ENCODE peak calls at places on chromosomes 3 and 15, in ten cellular contexts. D is NB4, K is T-helper 17 cell, P is ecto neural progenitor cell, C is cardiac muscle cell, O is left ventricle myocardium inferior, E is AG08395, Y is putamen, R is GDM1, A is Peyer's patch. H is an unnamed sample.

GRCh38 chr15:48358229-48358641 is 27.0 kb downstream of the DUT start:
- DNase-seq in K (no peak), A (no peak), O (no peak), C (peak; percentile 18), R (no peak), D (peak; percentile 25), E (peak; percentile 45), P (no peak), Y (peak; percentile 8), H (no peak)

GRCh38 chr3:115623414-115623868 is at the start of gene GAP43:
- DNase-seq in P (peak; percentile 56), D (peak; percentile 4), O (peak; percentile 25), Y (peak; percentile 24), E (peak; percentile 70), K (no peak), C (peak; percentile 49), A (no peak), R (no peak), H (no peak)

GRCh38 chr15:87746333-87746732 is 510.2 kb downstream of the NTRK3 start:
- DNase-seq in A (no peak), P (no peak), K (no peak), C (no peak), Y (no peak), D (no peak), R (no peak), O (no peak), E (no peak), H (no peak)

GRCh38 chr3:52047295-52047960 is 8.9 kb downstream of the DUSP7 start:
- DNase-seq in R (no peak), K (no peak), D (no peak), E (no peak), O (no peak), P (no peak), C (no peak), A (no peak), Y (peak; percentile 97), H (no peak)

GRCh38 chr3:47961815-47962606 is 54.2 kb downstream of the MAP4 start:
- DNase-seq in O (no peak), K (no peak), Y (peak; percentile 13), A (no peak), D (peak; percentile 8), E (peak; percentile 10), C (no peak), P (no peak), R (no peak), H (no peak)

GRCh38 chr15:27674826-27675225 is 424.3 kb downstream of the OCA2 start:
- DNase-seq in O (no peak), P (no peak), C (no peak), E (no peak), R (no peak), K (no peak), Y (no peak), A (no peak), D (no peak), H (no peak)

GRCh38 chr3:39903253-39903652 is 93.8 kb downstream of the MYRIP start:
- DNase-seq in P (no peak), O (no peak), D (no peak), A (no peak), C (no peak), K (no peak), R (no peak), Y (no peak), E (no peak), H (no peak)

GRCh38 chr3:127744216-127744815 is 71.6 kb downstream of the ABTB1 start:
- DNase-seq in R (no peak), A (no peak), P (no peak), O (no peak), Y (no peak), K (no peak), D (no peak), C (no peak), E (no peak), H (no peak)

GRCh38 chr3:117278424-117279190 is 569.0 kb downstream of the TUSC7 start:
- DNase-seq in P (no peak), O (no peak), A (no peak), D (no peak), C (no peak), Y (no peak), R (no peak), K (no peak), E (peak; percentile 2), H (no peak)

GRCh38 chr3:187798531-187799520 is 53.6 kb upstream of the BCL6 start:
- DNase-seq in O (no peak), R (no peak), C (no peak), D (no peak), K (no peak), P (no peak), A (no peak), E (no peak), Y (no peak), H (peak; percentile 39)

GRCh38 chr3:150300376-150300775 is 107.7 kb upstream of the TSC22D2 start:
- DNase-seq in A (no peak), E (no peak), Y (no peak), O (no peak), R (no peak), P (no peak), D (no peak), K (no peak), C (no peak), H (no peak)

GRCh38 chr15:80825361-80826030 is 46.3 kb downstream of the CEMIP start:
- DNase-seq in K (no peak), C (no peak), P (no peak), O (no peak), E (peak; percentile 72), Y (peak; percentile 14), R (no peak), A (no peak), D (no peak), H (no peak)

GRCh38 chr15:25504307-25504706 is 65.5 kb upstream of the UBE3A start:
- DNase-seq in P (no peak), A (no peak), K (no peak), O (no peak), C (no peak), D (peak; percentile 33), Y (no peak), R (peak; percentile 29), E (peak; percentile 82), H (no peak)

GRCh38 chr3:152657002-152657400 is 177.9 kb upstream of the P2RY1 start:
- DNase-seq in Y (no peak), E (no peak), K (no peak), O (no peak), A (no peak), P (no peak), D (no peak), R (no peak), C (no peak), H (no peak)

GRCh38 chr15:88139936-88140335 is 116.6 kb downstream of the NTRK3 start:
- DNase-seq in Y (peak; percentile 38), R (no peak), D (no peak), E (no peak), P (no peak), A (no peak), K (no peak), C (no peak), O (no peak), H (no peak)

GRCh38 chr3:190385835-190386688 is 1.9 kb upstream of the CLDN16 start:
- DNase-seq in A (no peak), D (peak; percentile 60), Y (no peak), E (peak; percentile 76), R (no peak), K (no peak), O (no peak), P (no peak), C (no peak), H (no peak)

GRCh38 chr15:41513282-41514227 is at the start of gene LTK:
- DNase-seq in R (no peak), A (no peak), D (peak; percentile 91), P (peak; percentile 68), K (no peak), O (no peak), C (peak; percentile 74), E (no peak), Y (no peak), H (no peak)

GRCh38 chr3:191352014-191352413 is 21.7 kb upstream of the UTS2B start:
- DNase-seq in R (no peak), K (no peak), C (no peak), D (no peak), E (no peak), O (no peak), P (no peak), Y (no peak), A (no peak), H (no peak)

GRCh38 chr3:172749201-172749965 is 1.1 kb upstream of the ECT2 start:
- DNase-seq in A (no peak), C (no peak), P (no peak), Y (peak; percentile 12), K (no peak), D (no peak), O (no peak), R (no peak), E (peak; percentile 76), H (no peak)

GRCh38 chr3:184237772-184238171 is 8.4 kb downstream of the VWA5B2 start:
- DNase-seq in P (no peak), K (no peak), O (no peak), E (no peak), D (no peak), Y (no peak), R (no peak), C (no peak), A (no peak), H (no peak)

GRCh38 chr3:129608087-129608935 is 1.8 kb upstream of the PLXND1 start:
- DNase-seq in K (no peak), E (peak; percentile 62), P (no peak), Y (no peak), R (peak; percentile 44), C (no peak), A (no peak), O (no peak), D (peak; percentile 73), H (no peak)

GRCh38 chr15:70741107-70741511 is 22.2 kb downstream of the UACA start:
- DNase-seq in R (no peak), D (peak; percentile 35), C (peak; percentile 70), O (peak; percentile 62), E (peak; percentile 60), A (no peak), Y (no peak), K (no peak), P (no peak), H (no peak)

GRCh38 chr15:38503497-38503896 is 49.6 kb downstream of the FAM98B start:
- DNase-seq in C (no peak), D (no peak), E (no peak), P (no peak), R (no peak), Y (no peak), K (no peak), O (no peak), A (no peak), H (peak; percentile 51)

GRCh38 chr3:58190291-58190690 is 20.5 kb downstream of the DNASE1L3 start:
- DNase-seq in C (no peak), R (no peak), Y (no peak), K (no peak), E (no peak), D (no peak), A (no peak), P (no peak), O (no peak), H (no peak)

GRCh38 chr3:123129052-123129451 is 62.2 kb downstream of the PDIA5 start:
- DNase-seq in D (no peak), R (no peak), O (no peak), E (no peak), A (no peak), K (no peak), P (no peak), Y (no peak), C (no peak), H (no peak)

GRCh38 chr15:57319226-57319918 is 56.9 kb upstream of the CGNL1 start:
- DNase-seq in O (no peak), Y (no peak), D (no peak), C (no peak), E (no peak), A (no peak), R (no peak), P (no peak), K (no peak), H (peak; percentile 18)

GRCh38 chr3:184620101-184620798 is 58.7 kb downstream of the EPHB3 start:
- DNase-seq in R (no peak), O (no peak), D (peak; percentile 26), P (no peak), Y (no peak), E (no peak), A (no peak), K (no peak), C (no peak), H (no peak)

GRCh38 chr15:43316007-43316968 is 14.1 kb downstream of the LCMT2 start:
- DNase-seq in A (no peak), R (no peak), K (no peak), P (no peak), Y (no peak), C (no peak), D (no peak), E (no peak), O (no peak), H (no peak)

H was measured in NCI-H187.